ENCODE peak calls at places on chromosome 10, in five cellular contexts. Y is activated CD4-positive, alpha-beta T cell treated with anti-CD3 and anti-CD28 coated beads for 36 hours; A is heart right ventricle; C is SK-N-SH treated with all-trans-retinoic acid at 6 μM for 48 hours; H is GM23338. I is an unnamed sample.

GRCh38 chr10:122849090-122849489 is 3.4 kb upstream of the CUZD1 start:
- ATAC-seq in Y (no peak), A (no peak), C (no peak), H (no peak), I (no peak)

GRCh38 chr10:4384254-4384653 is 441.8 kb upstream of the AKR1E2 start:
- ATAC-seq in Y (no peak), A (no peak), C (no peak), H (no peak), I (no peak)

GRCh38 chr10:91536101-91536500 is 96.8 kb downstream of the PPP1R3C start:
- ATAC-seq in Y (no peak), A (peak; percentile 79), C (no peak), H (no peak), I (no peak)

GRCh38 chr10:97540669-97541500 is 31.7 kb upstream of the ANKRD2 start:
- ATAC-seq in Y (no peak), A (no peak), C (no peak), H (peak; percentile 54), I (no peak)

GRCh38 chr10:71597821-71598498 is 121.6 kb downstream of the C10orf105 start:
- ATAC-seq in Y (no peak), A (peak; percentile 45), C (no peak), H (peak; percentile 49), I (no peak)

GRCh38 chr10:124509836-124510535 is 48.4 kb downstream of the LHPP start:
- ATAC-seq in Y (no peak), A (no peak), C (no peak), H (no peak), I (no peak)

GRCh38 chr10:35578608-35578956 is 26.6 kb upstream of the GJD4 start:
- ATAC-seq in Y (no peak), A (no peak), C (no peak), H (no peak), I (no peak)

GRCh38 chr10:77505431-77506334 is 131.9 kb downstream of the KCNMA1 start:
- ATAC-seq in Y (peak; percentile 30), A (no peak), C (peak; percentile 65), H (no peak), I (peak; percentile 67)

GRCh38 chr10:73226663-73227062 is 20.4 kb downstream of the DNAJC9 start:
- ATAC-seq in Y (no peak), A (no peak), C (no peak), H (no peak), I (no peak)

GRCh38 chr10:95794195-95794594 is 38.2 kb downstream of the ENTPD1 start:
- ATAC-seq in Y (no peak), A (no peak), C (no peak), H (no peak), I (no peak)

GRCh38 chr10:105597297-105597696 is 956.2 kb downstream of the SORCS3 start:
- ATAC-seq in Y (no peak), A (no peak), C (no peak), H (no peak), I (no peak)

GRCh38 chr10:116464257-116464656 is 36.6 kb downstream of the PNLIPRP3 start:
- ATAC-seq in Y (no peak), A (no peak), C (no peak), H (no peak), I (no peak)

GRCh38 chr10:5876181-5876768 is 13.4 kb downstream of the ANKRD16 start:
- ATAC-seq in Y (no peak), A (no peak), C (peak; percentile 86), H (no peak), I (no peak)

GRCh38 chr10:7551289-7551688 is 115.5 kb downstream of the ITIH5 start:
- ATAC-seq in Y (no peak), A (no peak), C (no peak), H (no peak), I (no peak)

GRCh38 chr10:109737626-109738025 is 185.7 kb downstream of the XPNPEP1 start:
- ATAC-seq in Y (no peak), A (no peak), C (no peak), H (no peak), I (no peak)

GRCh38 chr10:24209421-24209770 is 458 bp downstream of the KIAA1217 start:
- ATAC-seq in Y (peak; percentile 72), A (no peak), C (peak; percentile 37), H (no peak), I (peak; percentile 78)